ENCODE peak calls at places on chromosomes 7 and 10, in ten cellular contexts. One of them, this sample, is unnamed.

GRCh38 chr10:22341190-22341935 is 3.9 kb upstream of the SPAG6 start:
- DNase-seq in NCI-H1092 treated with DMSO at 0.1 percent for 48 hours: no peak
- DNase-seq in testis: no peak
- DNase-seq in effector CD4-positive, alpha-beta T cell: no peak
- DNase-seq in brain microvascular endothelial cell: no peak
- DNase-seq in activated naive CD8-positive, alpha-beta T cell treated with anti-CD3 and anti-CD28 coated beads, Interleukin-2, amount 10 ng/mL, durations not matched to agents 7 days and 5 days: no peak
- DNase-seq in stimulated activated CD4-positive, alpha-beta T cell treated with anti-CD3 and anti-CD28 coated beads, Interleukin-15, amount 100 ng/mL, for 24 hours: no peak
- DNase-seq in osteocyte: no peak
- DNase-seq in MM.1S: no peak
- DNase-seq in activated T-helper 1 cell treated with anti-CD3 and anti-CD28 coated beads, Interleukin-2, amount 50 U/mL, for 16 hours: no peak
- DNase-seq in this sample: no peak

GRCh38 chr10:68900427-68901105 is 549 bp upstream of the DDX50 start:
- DNase-seq in NCI-H1092 treated with DMSO at 0.1 percent for 48 hours: no peak
- DNase-seq in testis: no peak
- DNase-seq in effector CD4-positive, alpha-beta T cell: no peak
- DNase-seq in brain microvascular endothelial cell: peak; percentile 67
- DNase-seq in activated naive CD8-positive, alpha-beta T cell treated with anti-CD3 and anti-CD28 coated beads, Interleukin-2, amount 10 ng/mL, durations not matched to agents 7 days and 5 days: peak; percentile 86
- DNase-seq in stimulated activated CD4-positive, alpha-beta T cell treated with anti-CD3 and anti-CD28 coated beads, Interleukin-15, amount 100 ng/mL, for 24 hours: peak; percentile 80
- DNase-seq in osteocyte: no peak
- DNase-seq in MM.1S: no peak
- DNase-seq in activated T-helper 1 cell treated with anti-CD3 and anti-CD28 coated beads, Interleukin-2, amount 50 U/mL, for 16 hours: no peak
- DNase-seq in this sample: peak; percentile 88

GRCh38 chr7:100394077-100394476 is 20.8 kb downstream of the PILRA start:
- DNase-seq in NCI-H1092 treated with DMSO at 0.1 percent for 48 hours: no peak
- DNase-seq in testis: no peak
- DNase-seq in effector CD4-positive, alpha-beta T cell: no peak
- DNase-seq in brain microvascular endothelial cell: no peak
- DNase-seq in activated naive CD8-positive, alpha-beta T cell treated with anti-CD3 and anti-CD28 coated beads, Interleukin-2, amount 10 ng/mL, durations not matched to agents 7 days and 5 days: no peak
- DNase-seq in stimulated activated CD4-positive, alpha-beta T cell treated with anti-CD3 and anti-CD28 coated beads, Interleukin-15, amount 100 ng/mL, for 24 hours: no peak
- DNase-seq in osteocyte: no peak
- DNase-seq in MM.1S: no peak
- DNase-seq in activated T-helper 1 cell treated with anti-CD3 and anti-CD28 coated beads, Interleukin-2, amount 50 U/mL, for 16 hours: no peak
- DNase-seq in this sample: no peak

GRCh38 chr10:86321568-86321967 is 45.0 kb downstream of the GRID1 start:
- DNase-seq in NCI-H1092 treated with DMSO at 0.1 percent for 48 hours: peak; percentile 59
- DNase-seq in testis: no peak
- DNase-seq in effector CD4-positive, alpha-beta T cell: no peak
- DNase-seq in brain microvascular endothelial cell: no peak
- DNase-seq in activated naive CD8-positive, alpha-beta T cell treated with anti-CD3 and anti-CD28 coated beads, Interleukin-2, amount 10 ng/mL, durations not matched to agents 7 days and 5 days: no peak
- DNase-seq in stimulated activated CD4-positive, alpha-beta T cell treated with anti-CD3 and anti-CD28 coated beads, Interleukin-15, amount 100 ng/mL, for 24 hours: no peak
- DNase-seq in osteocyte: no peak
- DNase-seq in MM.1S: no peak
- DNase-seq in activated T-helper 1 cell treated with anti-CD3 and anti-CD28 coated beads, Interleukin-2, amount 50 U/mL, for 16 hours: no peak
- DNase-seq in this sample: no peak

GRCh38 chr7:100163871-100164270 is 4.5 kb downstream of the GAL3ST4 start:
- DNase-seq in NCI-H1092 treated with DMSO at 0.1 percent for 48 hours: no peak
- DNase-seq in testis: no peak
- DNase-seq in effector CD4-positive, alpha-beta T cell: no peak
- DNase-seq in brain microvascular endothelial cell: no peak
- DNase-seq in activated naive CD8-positive, alpha-beta T cell treated with anti-CD3 and anti-CD28 coated beads, Interleukin-2, amount 10 ng/mL, durations not matched to agents 7 days and 5 days: no peak
- DNase-seq in stimulated activated CD4-positive, alpha-beta T cell treated with anti-CD3 and anti-CD28 coated beads, Interleukin-15, amount 100 ng/mL, for 24 hours: no peak
- DNase-seq in osteocyte: no peak
- DNase-seq in MM.1S: no peak
- DNase-seq in activated T-helper 1 cell treated with anti-CD3 and anti-CD28 coated beads, Interleukin-2, amount 50 U/mL, for 16 hours: no peak
- DNase-seq in this sample: no peak

GRCh38 chr10:14185501-14186045 is 145.2 kb downstream of the FRMD4A start:
- DNase-seq in NCI-H1092 treated with DMSO at 0.1 percent for 48 hours: no peak
- DNase-seq in testis: peak; percentile 34
- DNase-seq in effector CD4-positive, alpha-beta T cell: peak; percentile 16
- DNase-seq in brain microvascular endothelial cell: peak; percentile 99
- DNase-seq in activated naive CD8-positive, alpha-beta T cell treated with anti-CD3 and anti-CD28 coated beads, Interleukin-2, amount 10 ng/mL, durations not matched to agents 7 days and 5 days: peak; percentile 39
- DNase-seq in stimulated activated CD4-positive, alpha-beta T cell treated with anti-CD3 and anti-CD28 coated beads, Interleukin-15, amount 100 ng/mL, for 24 hours: peak; percentile 72
- DNase-seq in osteocyte: no peak
- DNase-seq in MM.1S: peak; percentile 87
- DNase-seq in activated T-helper 1 cell treated with anti-CD3 and anti-CD28 coated beads, Interleukin-2, amount 50 U/mL, for 16 hours: peak; percentile 18
- DNase-seq in this sample: no peak

GRCh38 chr10:46525177-46525823 is 31.2 kb downstream of the GPRIN2 start:
- DNase-seq in NCI-H1092 treated with DMSO at 0.1 percent for 48 hours: no peak
- DNase-seq in testis: no peak
- DNase-seq in effector CD4-positive, alpha-beta T cell: no peak
- DNase-seq in brain microvascular endothelial cell: peak; percentile 92
- DNase-seq in activated naive CD8-positive, alpha-beta T cell treated with anti-CD3 and anti-CD28 coated beads, Interleukin-2, amount 10 ng/mL, durations not matched to agents 7 days and 5 days: peak; percentile 40
- DNase-seq in stimulated activated CD4-positive, alpha-beta T cell treated with anti-CD3 and anti-CD28 coated beads, Interleukin-15, amount 100 ng/mL, for 24 hours: peak; percentile 1
- DNase-seq in osteocyte: no peak
- DNase-seq in MM.1S: no peak
- DNase-seq in activated T-helper 1 cell treated with anti-CD3 and anti-CD28 coated beads, Interleukin-2, amount 50 U/mL, for 16 hours: no peak
- DNase-seq in this sample: no peak

GRCh38 chr10:75592014-75592842 is 160.8 kb downstream of the LRMDA start:
- DNase-seq in NCI-H1092 treated with DMSO at 0.1 percent for 48 hours: no peak
- DNase-seq in testis: no peak
- DNase-seq in effector CD4-positive, alpha-beta T cell: no peak
- DNase-seq in brain microvascular endothelial cell: no peak
- DNase-seq in activated naive CD8-positive, alpha-beta T cell treated with anti-CD3 and anti-CD28 coated beads, Interleukin-2, amount 10 ng/mL, durations not matched to agents 7 days and 5 days: no peak
- DNase-seq in stimulated activated CD4-positive, alpha-beta T cell treated with anti-CD3 and anti-CD28 coated beads, Interleukin-15, amount 100 ng/mL, for 24 hours: no peak
- DNase-seq in osteocyte: no peak
- DNase-seq in MM.1S: no peak
- DNase-seq in activated T-helper 1 cell treated with anti-CD3 and anti-CD28 coated beads, Interleukin-2, amount 50 U/mL, for 16 hours: no peak
- DNase-seq in this sample: no peak

GRCh38 chr10:93342346-93342745 is 139.8 kb downstream of the MYOF start:
- DNase-seq in NCI-H1092 treated with DMSO at 0.1 percent for 48 hours: no peak
- DNase-seq in testis: no peak
- DNase-seq in effector CD4-positive, alpha-beta T cell: no peak
- DNase-seq in brain microvascular endothelial cell: no peak
- DNase-seq in activated naive CD8-positive, alpha-beta T cell treated with anti-CD3 and anti-CD28 coated beads, Interleukin-2, amount 10 ng/mL, durations not matched to agents 7 days and 5 days: no peak
- DNase-seq in stimulated activated CD4-positive, alpha-beta T cell treated with anti-CD3 and anti-CD28 coated beads, Interleukin-15, amount 100 ng/mL, for 24 hours: no peak
- DNase-seq in osteocyte: no peak
- DNase-seq in MM.1S: no peak
- DNase-seq in activated T-helper 1 cell treated with anti-CD3 and anti-CD28 coated beads, Interleukin-2, amount 50 U/mL, for 16 hours: no peak
- DNase-seq in this sample: no peak

GRCh38 chr7:30921540-30921930 is 9.9 kb downstream of the AQP1 start:
- DNase-seq in NCI-H1092 treated with DMSO at 0.1 percent for 48 hours: no peak
- DNase-seq in testis: no peak
- DNase-seq in effector CD4-positive, alpha-beta T cell: no peak
- DNase-seq in brain microvascular endothelial cell: no peak
- DNase-seq in activated naive CD8-positive, alpha-beta T cell treated with anti-CD3 and anti-CD28 coated beads, Interleukin-2, amount 10 ng/mL, durations not matched to agents 7 days and 5 days: peak; percentile 16
- DNase-seq in stimulated activated CD4-positive, alpha-beta T cell treated with anti-CD3 and anti-CD28 coated beads, Interleukin-15, amount 100 ng/mL, for 24 hours: no peak
- DNase-seq in osteocyte: no peak
- DNase-seq in MM.1S: no peak
- DNase-seq in activated T-helper 1 cell treated with anti-CD3 and anti-CD28 coated beads, Interleukin-2, amount 50 U/mL, for 16 hours: no peak
- DNase-seq in this sample: no peak

GRCh38 chr10:60414111-60414510 is 24.4 kb upstream of the ANK3 start:
- DNase-seq in NCI-H1092 treated with DMSO at 0.1 percent for 48 hours: no peak
- DNase-seq in testis: no peak
- DNase-seq in effector CD4-positive, alpha-beta T cell: no peak
- DNase-seq in brain microvascular endothelial cell: no peak
- DNase-seq in activated naive CD8-positive, alpha-beta T cell treated with anti-CD3 and anti-CD28 coated beads, Interleukin-2, amount 10 ng/mL, durations not matched to agents 7 days and 5 days: no peak
- DNase-seq in stimulated activated CD4-positive, alpha-beta T cell treated with anti-CD3 and anti-CD28 coated beads, Interleukin-15, amount 100 ng/mL, for 24 hours: no peak
- DNase-seq in osteocyte: no peak
- DNase-seq in MM.1S: no peak
- DNase-seq in activated T-helper 1 cell treated with anti-CD3 and anti-CD28 coated beads, Interleukin-2, amount 50 U/mL, for 16 hours: no peak
- DNase-seq in this sample: no peak

GRCh38 chr10:24882047-24882698 is 70.2 kb downstream of the PRTFDC1 start:
- DNase-seq in NCI-H1092 treated with DMSO at 0.1 percent for 48 hours: no peak
- DNase-seq in testis: no peak
- DNase-seq in effector CD4-positive, alpha-beta T cell: peak; percentile 24
- DNase-seq in brain microvascular endothelial cell: peak; percentile 53
- DNase-seq in activated naive CD8-positive, alpha-beta T cell treated with anti-CD3 and anti-CD28 coated beads, Interleukin-2, amount 10 ng/mL, durations not matched to agents 7 days and 5 days: no peak
- DNase-seq in stimulated activated CD4-positive, alpha-beta T cell treated with anti-CD3 and anti-CD28 coated beads, Interleukin-15, amount 100 ng/mL, for 24 hours: peak; percentile 50
- DNase-seq in osteocyte: no peak
- DNase-seq in MM.1S: no peak
- DNase-seq in activated T-helper 1 cell treated with anti-CD3 and anti-CD28 coated beads, Interleukin-2, amount 50 U/mL, for 16 hours: no peak
- DNase-seq in this sample: no peak

GRCh38 chr10:4519691-4520402 is 306.2 kb upstream of the AKR1E2 start:
- DNase-seq in NCI-H1092 treated with DMSO at 0.1 percent for 48 hours: no peak
- DNase-seq in testis: no peak
- DNase-seq in effector CD4-positive, alpha-beta T cell: no peak
- DNase-seq in brain microvascular endothelial cell: peak; percentile 42
- DNase-seq in activated naive CD8-positive, alpha-beta T cell treated with anti-CD3 and anti-CD28 coated beads, Interleukin-2, amount 10 ng/mL, durations not matched to agents 7 days and 5 days: no peak
- DNase-seq in stimulated activated CD4-positive, alpha-beta T cell treated with anti-CD3 and anti-CD28 coated beads, Interleukin-15, amount 100 ng/mL, for 24 hours: no peak
- DNase-seq in osteocyte: no peak
- DNase-seq in MM.1S: no peak
- DNase-seq in activated T-helper 1 cell treated with anti-CD3 and anti-CD28 coated beads, Interleukin-2, amount 50 U/mL, for 16 hours: no peak
- DNase-seq in this sample: no peak

GRCh38 chr10:42941245-42941644 is 135.6 kb upstream of the RET start:
- DNase-seq in NCI-H1092 treated with DMSO at 0.1 percent for 48 hours: peak; percentile 22
- DNase-seq in testis: no peak
- DNase-seq in effector CD4-positive, alpha-beta T cell: no peak
- DNase-seq in brain microvascular endothelial cell: no peak
- DNase-seq in activated naive CD8-positive, alpha-beta T cell treated with anti-CD3 and anti-CD28 coated beads, Interleukin-2, amount 10 ng/mL, durations not matched to agents 7 days and 5 days: no peak
- DNase-seq in stimulated activated CD4-positive, alpha-beta T cell treated with anti-CD3 and anti-CD28 coated beads, Interleukin-15, amount 100 ng/mL, for 24 hours: no peak
- DNase-seq in osteocyte: peak; percentile 78
- DNase-seq in MM.1S: no peak
- DNase-seq in activated T-helper 1 cell treated with anti-CD3 and anti-CD28 coated beads, Interleukin-2, amount 50 U/mL, for 16 hours: no peak
- DNase-seq in this sample: no peak

GRCh38 chr10:129627442-129627841 is 160.4 kb downstream of the MGMT start:
- DNase-seq in NCI-H1092 treated with DMSO at 0.1 percent for 48 hours: no peak
- DNase-seq in testis: no peak
- DNase-seq in effector CD4-positive, alpha-beta T cell: no peak
- DNase-seq in brain microvascular endothelial cell: no peak
- DNase-seq in activated naive CD8-positive, alpha-beta T cell treated with anti-CD3 and anti-CD28 coated beads, Interleukin-2, amount 10 ng/mL, durations not matched to agents 7 days and 5 days: no peak
- DNase-seq in stimulated activated CD4-positive, alpha-beta T cell treated with anti-CD3 and anti-CD28 coated beads, Interleukin-15, amount 100 ng/mL, for 24 hours: no peak
- DNase-seq in osteocyte: no peak
- DNase-seq in MM.1S: no peak
- DNase-seq in activated T-helper 1 cell treated with anti-CD3 and anti-CD28 coated beads, Interleukin-2, amount 50 U/mL, for 16 hours: no peak
- DNase-seq in this sample: no peak

GRCh38 chr7:29139796-29140195 is 6.5 kb downstream of the CPVL start:
- DNase-seq in NCI-H1092 treated with DMSO at 0.1 percent for 48 hours: no peak
- DNase-seq in testis: no peak
- DNase-seq in effector CD4-positive, alpha-beta T cell: no peak
- DNase-seq in brain microvascular endothelial cell: peak; percentile 10
- DNase-seq in activated naive CD8-positive, alpha-beta T cell treated with anti-CD3 and anti-CD28 coated beads, Interleukin-2, amount 10 ng/mL, durations not matched to agents 7 days and 5 days: no peak
- DNase-seq in stimulated activated CD4-positive, alpha-beta T cell treated with anti-CD3 and anti-CD28 coated beads, Interleukin-15, amount 100 ng/mL, for 24 hours: no peak
- DNase-seq in osteocyte: no peak
- DNase-seq in MM.1S: no peak
- DNase-seq in activated T-helper 1 cell treated with anti-CD3 and anti-CD28 coated beads, Interleukin-2, amount 50 U/mL, for 16 hours: no peak
- DNase-seq in this sample: no peak

GRCh38 chr7:29341156-29341555 is 146.6 kb downstream of the CHN2 start:
- DNase-seq in NCI-H1092 treated with DMSO at 0.1 percent for 48 hours: no peak
- DNase-seq in testis: no peak
- DNase-seq in effector CD4-positive, alpha-beta T cell: no peak
- DNase-seq in brain microvascular endothelial cell: no peak
- DNase-seq in activated naive CD8-positive, alpha-beta T cell treated with anti-CD3 and anti-CD28 coated beads, Interleukin-2, amount 10 ng/mL, durations not matched to agents 7 days and 5 days: no peak
- DNase-seq in stimulated activated CD4-positive, alpha-beta T cell treated with anti-CD3 and anti-CD28 coated beads, Interleukin-15, amount 100 ng/mL, for 24 hours: no peak
- DNase-seq in osteocyte: no peak
- DNase-seq in MM.1S: no peak
- DNase-seq in activated T-helper 1 cell treated with anti-CD3 and anti-CD28 coated beads, Interleukin-2, amount 50 U/mL, for 16 hours: no peak
- DNase-seq in this sample: no peak

GRCh38 chr10:15642095-15642494 is 77.6 kb downstream of the ITGA8 start:
- DNase-seq in NCI-H1092 treated with DMSO at 0.1 percent for 48 hours: no peak
- DNase-seq in testis: no peak
- DNase-seq in effector CD4-positive, alpha-beta T cell: no peak
- DNase-seq in brain microvascular endothelial cell: peak; percentile 13
- DNase-seq in activated naive CD8-positive, alpha-beta T cell treated with anti-CD3 and anti-CD28 coated beads, Interleukin-2, amount 10 ng/mL, durations not matched to agents 7 days and 5 days: no peak
- DNase-seq in stimulated activated CD4-positive, alpha-beta T cell treated with anti-CD3 and anti-CD28 coated beads, Interleukin-15, amount 100 ng/mL, for 24 hours: no peak
- DNase-seq in osteocyte: no peak
- DNase-seq in MM.1S: no peak
- DNase-seq in activated T-helper 1 cell treated with anti-CD3 and anti-CD28 coated beads, Interleukin-2, amount 50 U/mL, for 16 hours: no peak
- DNase-seq in this sample: no peak

GRCh38 chr7:69123003-69123402 is 475.3 kb upstream of the AUTS2 start:
- DNase-seq in NCI-H1092 treated with DMSO at 0.1 percent for 48 hours: peak; percentile 25
- DNase-seq in testis: no peak
- DNase-seq in effector CD4-positive, alpha-beta T cell: no peak
- DNase-seq in brain microvascular endothelial cell: no peak
- DNase-seq in activated naive CD8-positive, alpha-beta T cell treated with anti-CD3 and anti-CD28 coated beads, Interleukin-2, amount 10 ng/mL, durations not matched to agents 7 days and 5 days: no peak
- DNase-seq in stimulated activated CD4-positive, alpha-beta T cell treated with anti-CD3 and anti-CD28 coated beads, Interleukin-15, amount 100 ng/mL, for 24 hours: no peak
- DNase-seq in osteocyte: no peak
- DNase-seq in MM.1S: no peak
- DNase-seq in activated T-helper 1 cell treated with anti-CD3 and anti-CD28 coated beads, Interleukin-2, amount 50 U/mL, for 16 hours: no peak
- DNase-seq in this sample: no peak

GRCh38 chr7:100003711-100004661 is 11.4 kb upstream of the ZKSCAN1 start:
- DNase-seq in NCI-H1092 treated with DMSO at 0.1 percent for 48 hours: peak; percentile 98
- DNase-seq in testis: no peak
- DNase-seq in effector CD4-positive, alpha-beta T cell: no peak
- DNase-seq in brain microvascular endothelial cell: no peak
- DNase-seq in activated naive CD8-positive, alpha-beta T cell treated with anti-CD3 and anti-CD28 coated beads, Interleukin-2, amount 10 ng/mL, durations not matched to agents 7 days and 5 days: no peak
- DNase-seq in stimulated activated CD4-positive, alpha-beta T cell treated with anti-CD3 and anti-CD28 coated beads, Interleukin-15, amount 100 ng/mL, for 24 hours: no peak
- DNase-seq in osteocyte: no peak
- DNase-seq in MM.1S: no peak
- DNase-seq in activated T-helper 1 cell treated with anti-CD3 and anti-CD28 coated beads, Interleukin-2, amount 50 U/mL, for 16 hours: no peak
- DNase-seq in this sample: no peak

GRCh38 chr7:41880107-41880506 is 177.2 kb upstream of the INHBA start:
- DNase-seq in NCI-H1092 treated with DMSO at 0.1 percent for 48 hours: no peak
- DNase-seq in testis: no peak
- DNase-seq in effector CD4-positive, alpha-beta T cell: no peak
- DNase-seq in brain microvascular endothelial cell: peak; percentile 93
- DNase-seq in activated naive CD8-positive, alpha-beta T cell treated with anti-CD3 and anti-CD28 coated beads, Interleukin-2, amount 10 ng/mL, durations not matched to agents 7 days and 5 days: no peak
- DNase-seq in stimulated activated CD4-positive, alpha-beta T cell treated with anti-CD3 and anti-CD28 coated beads, Interleukin-15, amount 100 ng/mL, for 24 hours: no peak
- DNase-seq in osteocyte: no peak
- DNase-seq in MM.1S: no peak
- DNase-seq in activated T-helper 1 cell treated with anti-CD3 and anti-CD28 coated beads, Interleukin-2, amount 50 U/mL, for 16 hours: no peak
- DNase-seq in this sample: no peak

GRCh38 chr10:126133906-126134703 is 237.7 kb downstream of the FANK1 start:
- DNase-seq in NCI-H1092 treated with DMSO at 0.1 percent for 48 hours: no peak
- DNase-seq in testis: peak; percentile 35
- DNase-seq in effector CD4-positive, alpha-beta T cell: no peak
- DNase-seq in brain microvascular endothelial cell: peak; percentile 46
- DNase-seq in activated naive CD8-positive, alpha-beta T cell treated with anti-CD3 and anti-CD28 coated beads, Interleukin-2, amount 10 ng/mL, durations not matched to agents 7 days and 5 days: no peak
- DNase-seq in stimulated activated CD4-positive, alpha-beta T cell treated with anti-CD3 and anti-CD28 coated beads, Interleukin-15, amount 100 ng/mL, for 24 hours: no peak
- DNase-seq in osteocyte: no peak
- DNase-seq in MM.1S: no peak
- DNase-seq in activated T-helper 1 cell treated with anti-CD3 and anti-CD28 coated beads, Interleukin-2, amount 50 U/mL, for 16 hours: no peak
- DNase-seq in this sample: no peak

GRCh38 chr10:101123085-101123814 is 7.8 kb upstream of the TLX1 start:
- DNase-seq in NCI-H1092 treated with DMSO at 0.1 percent for 48 hours: no peak
- DNase-seq in testis: no peak
- DNase-seq in effector CD4-positive, alpha-beta T cell: no peak
- DNase-seq in brain microvascular endothelial cell: no peak
- DNase-seq in activated naive CD8-positive, alpha-beta T cell treated with anti-CD3 and anti-CD28 coated beads, Interleukin-2, amount 10 ng/mL, durations not matched to agents 7 days and 5 days: no peak
- DNase-seq in stimulated activated CD4-positive, alpha-beta T cell treated with anti-CD3 and anti-CD28 coated beads, Interleukin-15, amount 100 ng/mL, for 24 hours: peak; percentile 24
- DNase-seq in osteocyte: no peak
- DNase-seq in MM.1S: no peak
- DNase-seq in activated T-helper 1 cell treated with anti-CD3 and anti-CD28 coated beads, Interleukin-2, amount 50 U/mL, for 16 hours: no peak
- DNase-seq in this sample: no peak

GRCh38 chr10:1410469-1411395 is 326.6 kb downstream of the ADARB2 start:
- DNase-seq in NCI-H1092 treated with DMSO at 0.1 percent for 48 hours: no peak
- DNase-seq in testis: no peak
- DNase-seq in effector CD4-positive, alpha-beta T cell: no peak
- DNase-seq in brain microvascular endothelial cell: no peak
- DNase-seq in activated naive CD8-positive, alpha-beta T cell treated with anti-CD3 and anti-CD28 coated beads, Interleukin-2, amount 10 ng/mL, durations not matched to agents 7 days and 5 days: no peak
- DNase-seq in stimulated activated CD4-positive, alpha-beta T cell treated with anti-CD3 and anti-CD28 coated beads, Interleukin-15, amount 100 ng/mL, for 24 hours: no peak
- DNase-seq in osteocyte: peak; percentile 75
- DNase-seq in MM.1S: no peak
- DNase-seq in activated T-helper 1 cell treated with anti-CD3 and anti-CD28 coated beads, Interleukin-2, amount 50 U/mL, for 16 hours: no peak
- DNase-seq in this sample: no peak

GRCh38 chr7:19284596-19285300 is 139.5 kb upstream of the FERD3L start:
- DNase-seq in NCI-H1092 treated with DMSO at 0.1 percent for 48 hours: no peak
- DNase-seq in testis: no peak
- DNase-seq in effector CD4-positive, alpha-beta T cell: no peak
- DNase-seq in brain microvascular endothelial cell: no peak
- DNase-seq in activated naive CD8-positive, alpha-beta T cell treated with anti-CD3 and anti-CD28 coated beads, Interleukin-2, amount 10 ng/mL, durations not matched to agents 7 days and 5 days: no peak
- DNase-seq in stimulated activated CD4-positive, alpha-beta T cell treated with anti-CD3 and anti-CD28 coated beads, Interleukin-15, amount 100 ng/mL, for 24 hours: no peak
- DNase-seq in osteocyte: no peak
- DNase-seq in MM.1S: no peak
- DNase-seq in activated T-helper 1 cell treated with anti-CD3 and anti-CD28 coated beads, Interleukin-2, amount 50 U/mL, for 16 hours: no peak
- DNase-seq in this sample: no peak